ENCODE peak calls at places on chromosomes 16 and 17, in four cellular contexts. D is dorsolateral prefrontal cortex, C is GM06990, J is mammary epithelial cell. G is an unnamed sample.

GRCh38 chr16:82481455-82481854 is 145.3 kb upstream of the CDH13 start:
- DNase-seq in D (no peak), C (no peak), J (no peak), G (no peak)

GRCh38 chr16:69270831-69271230 is 40.3 kb upstream of the VPS4A start:
- DNase-seq in D (no peak), C (no peak), J (no peak), G (no peak)

GRCh38 chr16:31351937-31352315 is 3.0 kb upstream of the ITGAX start:
- DNase-seq in D (no peak), C (no peak), J (no peak), G (no peak)

GRCh38 chr16:11079657-11080187 is 135.4 kb downstream of the CLEC16A start:
- DNase-seq in D (no peak), C (no peak), J (peak; percentile 28), G (peak; percentile 41)

GRCh38 chr16:78258651-78259050 is 159.2 kb downstream of the WWOX start:
- DNase-seq in D (no peak), C (no peak), J (no peak), G (no peak)

GRCh38 chr17:46984892-46985291 is 5.8 kb upstream of the RPRML start:
- DNase-seq in D (no peak), C (no peak), J (no peak), G (no peak)

GRCh38 chr16:31284926-31285325 is 25.2 kb downstream of the ITGAM start:
- DNase-seq in D (no peak), C (no peak), J (no peak), G (no peak)

GRCh38 chr17:2721603-2722002 is 10.0 kb upstream of the CLUH start:
- DNase-seq in D (no peak), C (no peak), J (peak; percentile 51), G (no peak)

GRCh38 chr17:43444223-43445008 is 39.4 kb upstream of the DHX8 start:
- DNase-seq in D (no peak), C (no peak), J (peak; percentile 74), G (no peak)

GRCh38 chr16:3207086-3207953 is 19.3 kb downstream of the OR1F1 start:
- DNase-seq in D (no peak), C (no peak), J (no peak), G (no peak)

GRCh38 chr16:84911490-84912216 is 91.9 kb downstream of the CRISPLD2 start:
- DNase-seq in D (no peak), C (no peak), J (no peak), G (no peak)

GRCh38 chr16:11689031-11689840 is 21.0 kb downstream of the SNN start:
- DNase-seq in D (no peak), C (peak; percentile 81), J (no peak), G (peak; percentile 65)

GRCh38 chr17:1031711-1032110 is 34.8 kb downstream of the TIMM22 start:
- DNase-seq in D (no peak), C (no peak), J (no peak), G (no peak)

GRCh38 chr16:22023505-22023904 is 15.6 kb downstream of the MOSMO start:
- DNase-seq in D (no peak), C (peak; percentile 42), J (no peak), G (peak; percentile 56)

GRCh38 chr17:4175921-4176802 is 33.2 kb downstream of the CYB5D2 start:
- DNase-seq in D (no peak), C (no peak), J (no peak), G (peak; percentile 48)

GRCh38 chr16:72905581-72905980 is 142.3 kb downstream of the ZFHX3 start:
- DNase-seq in D (no peak), C (no peak), J (peak; percentile 67), G (no peak)

DNA sequence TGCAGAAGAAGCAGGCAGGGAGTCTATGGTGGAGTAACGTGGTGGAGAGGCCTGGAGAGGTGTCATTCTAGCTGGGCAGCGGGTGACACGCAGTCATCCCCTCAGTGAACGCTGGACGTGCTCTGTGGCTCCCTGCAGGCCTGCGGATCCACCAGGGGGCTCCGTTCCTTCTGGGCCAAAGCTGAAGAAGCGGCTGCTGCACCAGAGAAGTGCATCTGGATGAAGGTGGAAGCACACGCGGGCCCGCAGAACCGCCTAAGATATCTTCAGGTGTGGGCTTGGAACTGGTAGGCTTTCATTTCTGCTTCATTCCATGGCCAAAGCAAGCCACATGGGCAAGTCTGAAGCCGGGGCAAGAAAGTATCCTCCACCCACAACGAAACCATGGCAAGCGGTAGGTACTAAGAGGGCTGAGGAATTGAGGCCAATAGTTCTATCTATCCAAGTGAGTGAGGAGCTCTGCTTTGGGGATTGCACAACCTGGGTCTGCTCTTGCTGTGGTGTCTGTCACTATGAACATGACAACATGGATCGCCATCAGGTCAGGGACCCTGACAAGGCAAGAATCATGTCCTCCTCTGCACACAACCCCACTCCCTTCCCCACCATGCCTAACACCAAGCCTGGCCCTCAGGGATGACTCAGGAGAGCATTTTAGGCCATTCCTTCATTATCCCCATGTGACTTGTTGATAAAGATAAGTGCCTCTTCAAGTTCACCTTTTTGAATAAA is 78.9 kb upstream of the FBXO47 start:
- DNase-seq in D (no peak), C (no peak), J (no peak), G (no peak)
- TF ChIP-seq CTCF in D (no peak), C (no peak), J (no peak), G (no peak)

DNA sequence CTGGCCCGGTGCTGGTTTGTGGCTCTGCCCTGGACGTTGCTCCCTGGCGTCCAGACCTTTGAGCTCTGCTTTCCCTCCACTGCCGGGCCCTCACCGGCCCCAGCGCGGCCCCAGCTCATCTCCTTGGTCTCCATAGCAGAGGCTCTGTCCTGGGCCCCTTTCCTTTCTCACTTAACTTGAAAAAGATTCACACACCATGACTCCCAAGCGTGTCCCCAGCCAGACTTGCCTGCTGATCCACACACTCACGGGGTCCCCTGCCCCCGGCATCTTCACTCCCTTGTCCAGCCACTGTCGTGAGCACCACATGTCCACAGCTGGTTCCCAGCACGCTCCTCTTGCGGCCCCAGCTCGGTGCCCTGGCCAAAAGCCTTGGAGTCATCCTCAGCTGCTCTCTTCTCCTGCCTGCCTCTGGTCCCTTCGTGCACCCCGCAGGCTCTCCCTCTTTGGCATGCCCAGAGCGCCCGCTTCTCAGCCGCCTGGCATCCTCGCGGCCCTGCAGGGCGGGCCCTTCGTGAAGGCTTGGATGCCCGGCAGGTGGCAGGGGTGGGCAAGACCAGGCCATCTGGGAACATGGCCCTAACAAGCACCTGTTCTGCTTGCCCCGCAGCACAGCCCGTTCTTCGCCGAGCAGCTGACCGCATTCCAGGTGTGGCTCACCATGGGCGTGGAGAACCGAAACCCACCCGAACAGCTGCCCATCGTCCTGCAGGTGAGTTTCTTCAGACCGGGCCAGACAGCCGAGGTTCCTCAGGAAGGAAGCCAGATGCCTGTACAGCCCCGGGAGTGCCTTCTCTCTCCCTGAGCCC is 145.6 kb upstream of the CHMP6 start:
- DNase-seq in D (no peak), C (peak; percentile 74), J (no peak), G (no peak)
- TF ChIP-seq CTCF in D (no peak), C (peak; percentile 39), J (no peak), G (no peak)

GRCh38 chr17:50056961-50057330 is 1.0 kb downstream of the ITGA3 start:
- DNase-seq in D (no peak), C (no peak), J (peak; percentile 49), G (no peak)

GRCh38 chr17:50055426-50056216 is at the start of gene ITGA3:
- DNase-seq in D (peak; percentile 38), C (peak; percentile 76), J (peak; percentile 98), G (peak; percentile 75)

GRCh38 chr17:50055055-50055425 is 870 bp upstream of the ITGA3 start:
- DNase-seq in D (no peak), C (peak; percentile 24), J (peak; percentile 87), G (no peak)

GRCh38 chr17:50057521-50057991 is 1.6 kb downstream of the ITGA3 start:
- DNase-seq in D (no peak), C (no peak), J (no peak), G (no peak)

DNA sequence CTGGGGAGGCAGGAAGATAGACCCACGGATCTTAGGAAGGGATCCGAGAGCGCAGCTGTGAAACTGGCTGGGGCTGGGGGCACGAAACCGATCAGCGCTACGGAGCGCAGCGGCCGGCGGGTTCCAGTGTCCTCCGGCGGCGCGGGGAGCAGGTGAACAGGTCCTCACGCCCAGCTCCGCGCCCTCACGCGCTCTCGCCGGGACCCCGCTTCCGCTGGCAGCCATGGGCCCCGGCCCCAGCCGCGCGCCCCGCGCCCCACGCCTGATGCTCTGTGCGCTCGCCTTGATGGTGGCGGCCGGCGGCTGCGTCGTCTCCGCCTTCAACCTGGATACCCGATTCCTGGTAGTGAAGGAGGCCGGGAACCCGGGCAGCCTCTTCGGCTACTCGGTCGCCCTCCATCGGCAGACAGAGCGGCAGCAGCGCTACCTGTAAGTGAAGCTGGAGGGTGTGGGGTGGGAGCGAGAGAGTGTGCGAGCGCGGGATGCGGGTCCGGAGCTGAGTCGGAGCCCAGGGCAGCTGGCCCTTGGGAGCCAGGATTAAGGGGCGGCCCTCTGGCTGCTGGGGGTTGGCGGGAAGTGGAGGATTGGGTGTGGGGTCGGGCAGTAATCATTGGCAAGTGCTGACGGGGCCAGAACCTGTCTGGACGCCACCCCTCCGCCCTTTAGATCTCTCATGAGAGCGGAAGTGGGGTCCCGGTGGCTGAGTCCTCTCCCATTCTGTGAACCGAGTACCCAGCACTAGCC is 479 bp downstream of the ITGA3 start:
- DNase-seq in D (no peak), C (peak; percentile 73), J (peak; percentile 68), G (peak; percentile 78)
- TF ChIP-seq CTCF in D (peak; percentile 19), C (peak; percentile 65), J (peak; percentile 59), G (peak; percentile 66)

GRCh38 chr17:63800783-63801182 is 26.4 kb upstream of the PSMC5 start:
- DNase-seq in D (no peak), C (no peak), J (no peak), G (no peak)
- TF ChIP-seq CTCF in D (no peak), C (no peak), J (no peak), G (no peak)

GRCh38 chr16:46973457-46974324 is at the start of gene DNAJA2:
- DNase-seq in D (peak; percentile 92), C (peak; percentile 95), J (peak; percentile 85), G (peak; percentile 96)
- TF ChIP-seq CTCF in D (no peak), C (no peak), J (no peak), G (no peak)

DNA sequence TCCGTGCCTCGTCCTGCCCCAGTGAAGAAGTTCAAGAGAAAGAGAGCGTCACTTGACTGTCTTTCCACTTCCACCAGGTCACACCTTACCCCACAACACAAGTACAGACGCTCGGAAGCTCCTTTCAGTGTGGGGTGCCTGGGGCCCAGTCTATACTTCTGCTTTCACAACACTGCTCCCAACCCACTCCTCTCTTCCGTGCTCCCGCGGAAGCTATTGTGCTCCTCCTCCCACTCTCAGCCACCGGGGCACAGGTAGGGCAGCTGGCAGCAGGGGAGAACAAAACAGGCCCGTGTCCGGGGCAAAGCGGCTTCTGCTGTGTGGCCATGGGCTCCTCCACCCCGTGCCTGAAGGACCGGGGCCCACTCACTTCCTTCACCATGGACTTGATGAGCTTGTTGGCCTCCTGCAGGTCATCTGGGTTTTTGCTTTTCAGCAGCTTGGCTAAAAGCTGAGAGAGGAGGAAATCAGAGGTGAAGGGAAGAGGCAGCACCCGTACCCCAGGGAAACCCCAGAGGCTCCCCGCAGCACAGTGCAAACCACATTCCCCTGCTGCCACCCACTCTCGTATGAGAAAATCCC is 18.9 kb downstream of the GGA3 start:
- DNase-seq in D (no peak), C (no peak), J (no peak), G (no peak)
- TF ChIP-seq CTCF in D (no peak), C (peak; percentile 18), J (no peak), G (no peak)

DNA sequence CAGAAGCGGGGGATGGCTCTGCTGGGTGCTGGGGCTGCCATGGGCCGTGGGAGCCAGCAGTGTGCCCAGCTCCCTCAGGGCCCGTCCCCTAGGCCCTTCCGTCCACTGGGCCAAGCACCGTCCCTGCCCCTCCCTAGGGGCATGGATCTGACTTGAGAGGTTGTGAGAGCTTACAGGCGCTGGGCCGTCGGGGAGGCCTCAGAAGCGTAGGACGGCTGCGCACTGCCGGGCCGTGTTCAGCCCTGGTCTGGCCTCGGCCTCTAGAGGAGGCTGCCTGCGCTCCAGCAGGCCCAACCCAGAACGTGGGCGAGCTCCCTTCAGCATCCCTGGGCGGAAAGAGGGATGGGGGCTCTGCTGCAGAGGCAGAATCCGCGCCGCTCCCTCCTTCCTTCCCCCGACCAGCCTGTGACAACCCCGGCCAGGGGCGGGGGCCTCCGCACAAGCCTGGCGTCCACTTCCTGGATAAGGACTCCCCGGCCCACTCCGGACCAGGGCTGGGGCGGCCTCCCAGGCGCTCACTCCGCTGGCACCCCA is 685 bp upstream of the MPG start:
- DNase-seq in D (no peak), C (peak; percentile 73), J (no peak), G (peak; percentile 82)
- TF ChIP-seq CTCF in D (no peak), C (no peak), J (no peak), G (no peak)